ENCODE peak calls at places on chromosomes 6 and 20, in ten cellular contexts. D is HFF-Myc, W is glutamatergic neuron, F is RWPE1, P is neural crest cell, E is endothelial cell, M is lower leg skin, U is IMR-90, O is nephron progenitor cell, T is A549. L is an unnamed sample.
A peak's percentile ranks its signal among the peaks of the same experiment; 100 is the strongest.

GRCh38 chr20:5070570-5070969 is 49.2 kb downstream of the PCNA start:
- DNase-seq in D (no peak), W (no peak), F (no peak), P (no peak), E (no peak), M (no peak), U (no peak), O (no peak), T (no peak), L (no peak)

GRCh38 chr6:101747160-101747559 is 353.7 kb downstream of the GRIK2 start:
- DNase-seq in D (no peak), W (no peak), F (no peak), P (no peak), E (no peak), M (no peak), U (no peak), O (no peak), T (no peak), L (peak; percentile 45)

GRCh38 chr20:62025832-62026563 is 39.7 kb downstream of the TAF4 start:
- DNase-seq in D (peak; percentile 56), W (no peak), F (no peak), P (no peak), E (no peak), M (no peak), U (peak; percentile 74), O (no peak), T (no peak), L (peak; percentile 78)

GRCh38 chr20:12928358-12928754 is 80.4 kb upstream of the SPTLC3 start:
- DNase-seq in D (no peak), W (no peak), F (no peak), P (no peak), E (no peak), M (no peak), U (no peak), O (no peak), T (no peak), L (no peak)

GRCh38 chr6:11271637-11272036 is 39.2 kb upstream of the NEDD9 start:
- DNase-seq in D (peak; percentile 40), W (no peak), F (no peak), P (no peak), E (no peak), M (no peak), U (peak; percentile 96), O (no peak), T (no peak), L (peak; percentile 25)

GRCh38 chr6:125231133-125231532 is 70.6 kb downstream of the HDDC2 start:
- DNase-seq in D (no peak), W (no peak), F (no peak), P (no peak), E (no peak), M (no peak), U (no peak), O (no peak), T (no peak), L (no peak)

GRCh38 chr6:22036267-22036666 is 260.6 kb downstream of the PRL start:
- DNase-seq in D (no peak), W (no peak), F (peak; percentile 74), P (no peak), E (no peak), M (no peak), U (peak; percentile 35), O (peak; percentile 33), T (peak; percentile 63), L (no peak)

GRCh38 chr6:32615885-32616532 is 21.2 kb upstream of the HLA-DQA1 start:
- DNase-seq in D (no peak), W (no peak), F (no peak), P (no peak), E (no peak), M (no peak), U (no peak), O (no peak), T (no peak), L (no peak)

GRCh38 chr6:142821860-142822259 is 123.1 kb downstream of the HIVEP2 start:
- DNase-seq in D (no peak), W (no peak), F (no peak), P (no peak), E (no peak), M (no peak), U (no peak), O (no peak), T (no peak), L (no peak)

GRCh38 chr6:142824491-142824890 is 120.5 kb downstream of the HIVEP2 start:
- DNase-seq in D (no peak), W (no peak), F (no peak), P (no peak), E (no peak), M (no peak), U (no peak), O (no peak), T (no peak), L (no peak)

GRCh38 chr6:142823579-142823902 is 121.4 kb downstream of the HIVEP2 start:
- DNase-seq in D (no peak), W (no peak), F (no peak), P (no peak), E (no peak), M (no peak), U (no peak), O (no peak), T (no peak), L (no peak)

GRCh38 chr6:142822383-142822782 is 122.6 kb downstream of the HIVEP2 start:
- DNase-seq in D (no peak), W (no peak), F (no peak), P (no peak), E (no peak), M (no peak), U (no peak), O (no peak), T (no peak), L (no peak)

DNA sequence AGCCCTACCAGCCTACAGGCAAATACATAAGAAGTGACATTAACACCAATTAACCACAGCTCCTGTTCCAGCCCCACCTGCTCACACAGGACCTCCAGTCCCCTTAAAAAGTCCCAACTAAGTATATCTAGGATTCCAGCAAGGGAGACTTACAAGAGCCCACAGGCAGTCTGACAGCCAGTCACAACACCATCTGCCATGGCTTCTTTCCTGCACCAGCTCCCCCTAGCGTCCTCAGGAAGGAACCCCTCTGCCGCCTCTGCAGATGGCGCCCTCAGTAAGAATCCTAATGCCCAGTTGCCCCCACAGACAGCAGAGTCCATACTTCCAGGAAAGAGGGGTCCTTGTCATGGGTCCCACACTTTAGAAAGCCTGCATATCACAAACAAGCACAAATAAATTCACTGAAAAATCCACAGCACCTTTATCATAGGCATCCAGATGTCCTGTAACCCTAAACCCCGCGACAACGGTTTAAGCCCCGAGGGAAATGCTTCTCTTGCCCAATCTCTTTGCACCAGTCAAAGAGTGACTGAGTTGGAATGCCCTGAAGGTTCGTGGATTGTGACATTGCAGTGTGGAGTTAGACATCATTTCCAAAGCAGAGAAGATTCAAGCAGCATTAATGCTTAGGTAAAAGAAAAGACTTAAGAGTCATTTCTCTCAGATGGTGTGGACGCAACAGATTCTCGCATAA is 121.9 kb downstream of the HIVEP2 start:
- DNase-seq in D (no peak), W (peak; percentile 72), F (no peak), P (no peak), E (peak; percentile 39), M (no peak), U (no peak), O (no peak), T (peak; percentile 12), L (no peak)
- TF ChIP-seq CTCF in D (peak; percentile 44), W (peak; percentile 84), F (no peak), P (peak; percentile 54), E (peak; percentile 67), M (no peak), U (peak; percentile 19), O (no peak), T (peak; percentile 19), L (peak; percentile 25)

GRCh38 chr6:150664091-150664490 is 64.4 kb downstream of the PLEKHG1 start:
- DNase-seq in D (no peak), W (no peak), F (no peak), P (no peak), E (no peak), M (no peak), U (no peak), O (no peak), T (no peak), L (no peak)

GRCh38 chr6:150659046-150659763 is 59.5 kb downstream of the PLEKHG1 start:
- DNase-seq in D (no peak), W (no peak), F (no peak), P (no peak), E (no peak), M (no peak), U (no peak), O (no peak), T (no peak), L (no peak)

GRCh38 chr6:150662814-150663213 is 63.1 kb downstream of the PLEKHG1 start:
- DNase-seq in D (no peak), W (no peak), F (no peak), P (no peak), E (no peak), M (no peak), U (no peak), O (no peak), T (no peak), L (no peak)

GRCh38 chr6:150666071-150666470 is 66.4 kb downstream of the PLEKHG1 start:
- DNase-seq in D (peak; percentile 68), W (no peak), F (no peak), P (no peak), E (no peak), M (peak; percentile 52), U (no peak), O (no peak), T (no peak), L (peak; percentile 21)

GRCh38 chr6:150661608-150662007 is 61.9 kb downstream of the PLEKHG1 start:
- DNase-seq in D (no peak), W (no peak), F (no peak), P (no peak), E (no peak), M (no peak), U (no peak), O (no peak), T (no peak), L (no peak)
- TF ChIP-seq CTCF in D (no peak), W (no peak), F (no peak), P (no peak), E (no peak), M (no peak), U (no peak), O (no peak), T (no peak), L (no peak)

GRCh38 chr20:25294459-25295385 is 46.8 kb downstream of the PYGB start:
- DNase-seq in D (no peak), W (peak; percentile 59), F (peak; percentile 50), P (peak; percentile 58), E (peak; percentile 82), M (no peak), U (peak; percentile 52), O (peak; percentile 70), T (peak; percentile 88), L (peak; percentile 30)

GRCh38 chr20:25297141-25297905 is 49.4 kb downstream of the PYGB start:
- DNase-seq in D (no peak), W (no peak), F (no peak), P (no peak), E (no peak), M (no peak), U (no peak), O (no peak), T (no peak), L (no peak)

GRCh38 chr20:25295386-25296093 is 47.7 kb downstream of the PYGB start:
- DNase-seq in D (no peak), W (no peak), F (no peak), P (no peak), E (no peak), M (no peak), U (no peak), O (no peak), T (no peak), L (no peak)

GRCh38 chr20:25293910-25294458 is 46.1 kb downstream of the PYGB start:
- DNase-seq in D (no peak), W (no peak), F (no peak), P (no peak), E (no peak), M (no peak), U (no peak), O (no peak), T (no peak), L (no peak)

DNA sequence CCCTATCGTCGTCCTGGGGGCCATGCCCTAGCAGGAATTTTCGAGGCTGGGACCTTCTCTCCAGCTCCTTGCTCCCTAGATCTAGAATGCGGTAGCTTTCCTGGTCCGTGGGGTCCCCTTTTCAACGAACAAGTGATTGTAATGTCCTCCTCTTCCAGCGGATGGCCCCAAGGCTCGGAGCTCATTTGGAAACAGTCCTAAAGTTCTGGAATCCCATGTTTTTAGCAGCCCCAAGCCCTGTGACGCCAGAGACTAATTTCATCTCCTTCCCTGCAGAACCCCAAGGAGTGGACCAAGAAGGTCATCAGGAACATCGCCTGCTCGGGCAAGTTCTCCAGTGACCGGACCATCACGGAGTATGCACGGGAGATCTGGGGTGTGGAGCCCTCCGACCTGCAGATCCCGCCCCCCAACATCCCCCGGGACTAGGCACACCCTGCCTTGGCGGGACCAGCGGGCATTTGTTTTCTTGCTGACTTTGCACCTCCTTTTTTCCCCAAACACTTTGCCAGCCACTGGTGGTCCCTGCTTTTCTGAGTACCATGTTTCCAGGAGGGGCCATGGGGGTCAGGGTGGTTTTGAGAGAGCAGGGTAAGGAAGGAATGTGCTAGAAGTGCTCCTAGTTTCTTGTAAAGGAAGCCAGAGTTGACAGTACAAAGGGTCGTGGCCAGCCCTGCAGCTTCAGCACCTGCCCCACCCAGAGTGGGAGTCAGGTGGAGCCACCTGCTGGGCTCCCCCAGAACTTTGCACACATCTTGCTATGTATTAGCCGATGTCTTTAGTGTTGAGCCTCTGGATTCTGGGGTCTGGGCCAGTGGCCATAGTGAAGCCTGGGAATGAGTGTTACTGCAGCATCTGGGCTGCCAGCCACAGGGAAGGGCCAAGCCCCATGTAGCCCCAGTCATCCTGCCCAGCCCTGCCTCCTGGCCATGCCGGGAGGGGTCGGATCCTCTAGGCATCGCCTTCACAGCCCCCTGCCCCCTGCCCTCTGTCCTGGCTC is 48.5 kb downstream of the PYGB start:
- DNase-seq in D (no peak), W (peak; percentile 52), F (no peak), P (no peak), E (no peak), M (no peak), U (peak; percentile 24), O (no peak), T (peak; percentile 71), L (peak; percentile 22)
- TF ChIP-seq CTCF in D (peak; percentile 53), W (peak; percentile 18), F (peak; percentile 61), P (peak; percentile 45), E (peak; percentile 30), M (no peak), U (peak; percentile 36), O (peak; percentile 8), T (peak; percentile 53), L (peak; percentile 51)

GRCh38 chr6:117495873-117496272 is 13.4 kb downstream of the DCBLD1 start:
- DNase-seq in D (no peak), W (no peak), F (no peak), P (no peak), E (no peak), M (no peak), U (peak; percentile 52), O (no peak), T (no peak), L (peak; percentile 59)
- TF ChIP-seq CTCF in D (no peak), W (no peak), F (no peak), P (no peak), E (no peak), M (no peak), U (no peak), O (no peak), T (no peak), L (no peak)